ENCODE peak calls at places on chromosome 3, in seven cellular contexts. Y, H, K, G, U, T and L are unnamed samples.

GRCh38 chr3:131260525-131260924 is 121.0 kb upstream of the NUDT16 start:
- DNase-seq in Y (no peak), H (no peak), K (no peak), G (no peak), U (no peak), T (no peak), L (no peak)

GRCh38 chr3:52784021-52784621 is 6.7 kb downstream of the ITIH1 start:
- DNase-seq in Y (no peak), H (no peak), K (no peak), G (no peak), U (no peak), T (no peak), L (no peak)

GRCh38 chr3:138125548-138126221 is 6.5 kb downstream of the A4GNT start:
- DNase-seq in Y (peak; percentile 64), H (no peak), K (peak; percentile 72), G (no peak), U (no peak), T (peak; percentile 59), L (no peak)

GRCh38 chr3:12568747-12569146 is 11.9 kb downstream of the MKRN2 start:
- DNase-seq in Y (no peak), H (no peak), K (no peak), G (no peak), U (no peak), T (no peak), L (no peak)

GRCh38 chr3:136818851-136819783 is at the start of gene SLC35G2:
- DNase-seq in Y (peak; percentile 82), H (peak; percentile 7), K (peak; percentile 3), G (peak; percentile 86), U (peak; percentile 49), T (peak; percentile 75), L (no peak)

GRCh38 chr3:71310595-71311319 is 272.8 kb downstream of the FOXP1 start:
- DNase-seq in Y (peak; percentile 43), H (no peak), K (no peak), G (peak; percentile 13), U (no peak), T (peak; percentile 26), L (no peak)

GRCh38 chr3:175535351-175535750 is 676.2 kb downstream of the NAALADL2 start:
- DNase-seq in Y (no peak), H (no peak), K (no peak), G (no peak), U (peak; percentile 58), T (no peak), L (no peak)

GRCh38 chr3:78035020-78035660 is 995.2 kb downstream of the ROBO2 start:
- DNase-seq in Y (no peak), H (no peak), K (no peak), G (peak; percentile 12), U (no peak), T (no peak), L (no peak)

GRCh38 chr3:148606979-148607378 is 90.7 kb upstream of the AGTR1 start:
- DNase-seq in Y (no peak), H (no peak), K (no peak), G (no peak), U (no peak), T (no peak), L (no peak)

GRCh38 chr3:71461749-71462483 is 121.6 kb downstream of the FOXP1 start:
- DNase-seq in Y (peak; percentile 66), H (no peak), K (no peak), G (no peak), U (peak; percentile 66), T (peak; percentile 62), L (no peak)

GRCh38 chr3:105177558-105177957 is 189.2 kb upstream of the ALCAM start:
- DNase-seq in Y (no peak), H (no peak), K (no peak), G (no peak), U (no peak), T (no peak), L (no peak)

GRCh38 chr3:146814601-146815315 is 209.6 kb upstream of the PLSCR5 start:
- DNase-seq in Y (peak; percentile 66), H (no peak), K (no peak), G (peak; percentile 8), U (no peak), T (peak; percentile 51), L (no peak)

GRCh38 chr3:40012381-40012780 is 203.0 kb downstream of the MYRIP start:
- DNase-seq in Y (no peak), H (no peak), K (no peak), G (no peak), U (no peak), T (no peak), L (no peak)

GRCh38 chr3:5585085-5585484 is 397.6 kb downstream of the EDEM1 start:
- DNase-seq in Y (no peak), H (no peak), K (no peak), G (no peak), U (no peak), T (no peak), L (no peak)

GRCh38 chr3:63642488-63642887 is 10.0 kb upstream of the SNTN start:
- DNase-seq in Y (no peak), H (no peak), K (no peak), G (no peak), U (no peak), T (no peak), L (no peak)

GRCh38 chr3:54541369-54541768 is 386.5 kb downstream of the LRTM1 start:
- DNase-seq in Y (no peak), H (no peak), K (peak; percentile 1), G (no peak), U (no peak), T (no peak), L (no peak)

GRCh38 chr3:63343674-63344073 is 65.6 kb downstream of the SYNPR start:
- DNase-seq in Y (peak; percentile 99), H (no peak), K (peak; percentile 93), G (peak; percentile 82), U (peak; percentile 90), T (peak; percentile 99), L (no peak)

GRCh38 chr3:61526307-61526706 is 35.1 kb upstream of the PTPRG start:
- DNase-seq in Y (no peak), H (no peak), K (no peak), G (no peak), U (no peak), T (no peak), L (no peak)

GRCh38 chr3:22982981-22983582 is 220.0 kb upstream of the UBE2E2 start:
- DNase-seq in Y (peak; percentile 16), H (no peak), K (no peak), G (no peak), U (peak; percentile 35), T (no peak), L (no peak)

GRCh38 chr3:124800511-124801374 is 70.5 kb downstream of the UMPS start:
- DNase-seq in Y (peak; percentile 63), H (no peak), K (no peak), G (no peak), U (no peak), T (peak; percentile 58), L (no peak)

GRCh38 chr3:72976182-72976825 is 20.3 kb upstream of the PPP4R2 start:
- DNase-seq in Y (peak; percentile 25), H (no peak), K (no peak), G (no peak), U (no peak), T (no peak), L (no peak)

GRCh38 chr3:86986666-86987420 is 4.1 kb downstream of the VGLL3 start:
- DNase-seq in Y (peak; percentile 66), H (no peak), K (no peak), G (no peak), U (no peak), T (peak; percentile 56), L (no peak)

GRCh38 chr3:132444333-132444732 is 27.0 kb downstream of the DNAJC13 start:
- DNase-seq in Y (peak; percentile 37), H (no peak), K (no peak), G (no peak), U (no peak), T (no peak), L (no peak)

GRCh38 chr3:64554086-64554920 is 133.5 kb downstream of the ADAMTS9 start:
- DNase-seq in Y (no peak), H (no peak), K (no peak), G (no peak), U (no peak), T (no peak), L (no peak)

GRCh38 chr3:169455472-169455871 is 208.0 kb downstream of the MECOM start:
- DNase-seq in Y (no peak), H (no peak), K (no peak), G (no peak), U (peak; percentile 32), T (no peak), L (no peak)

GRCh38 chr3:16427309-16427965 is 86.1 kb downstream of the RFTN1 start:
- DNase-seq in Y (peak; percentile 95), H (no peak), K (peak; percentile 85), G (no peak), U (peak; percentile 17), T (peak; percentile 95), L (no peak)

GRCh38 chr3:12994357-12994606 is 78.9 kb downstream of the IQSEC1 start:
- DNase-seq in Y (no peak), H (no peak), K (no peak), G (peak; percentile 50), U (peak; percentile 33), T (no peak), L (no peak)

GRCh38 chr3:97863025-97863424 is 41.2 kb downstream of the CRYBG3 start:
- DNase-seq in Y (peak; percentile 68), H (no peak), K (no peak), G (no peak), U (peak; percentile 92), T (peak; percentile 57), L (no peak)

GRCh38 chr3:141738636-141739363 is 702 bp downstream of the RNF7 start:
- DNase-seq in Y (peak; percentile 60), H (no peak), K (peak; percentile 46), G (no peak), U (peak; percentile 31), T (peak; percentile 36), L (no peak)

GRCh38 chr3:24242012-24242698 is 252.5 kb downstream of the THRB start:
- DNase-seq in Y (peak; percentile 89), H (no peak), K (no peak), G (peak; percentile 24), U (peak; percentile 93), T (peak; percentile 82), L (no peak)

GRCh38 chr3:123476967-123477750 is 28.3 kb upstream of the ADCY5 start:
- DNase-seq in Y (no peak), H (no peak), K (no peak), G (no peak), U (no peak), T (no peak), L (no peak)